ENCODE peak calls at places on chromosomes 6 and 20, in five cellular contexts. V is HFFc6; K is kidney glomerular epithelial cell; Z is NCI-H524; L is stimulated activated naive CD4-positive, alpha-beta T cell. P is an unnamed sample.
A peak's percentile ranks its signal among the peaks of the same experiment; 100 is the strongest.

GRCh38 chr6:161031721-161032495 is 40.3 kb downstream of the MAP3K4 start:
- DNase-seq in Z (no peak), L (no peak), K (peak; percentile 50), V (peak; percentile 52), P (no peak)

GRCh38 chr6:158185729-158186456 is 17.7 kb downstream of the GTF2H5 start:
- DNase-seq in K (no peak), Z (no peak), V (peak; percentile 89), L (no peak), P (no peak)

GRCh38 chr6:151738960-151739359 is 68.5 kb upstream of the ESR1 start:
- DNase-seq in V (no peak), Z (no peak), K (no peak), L (no peak), P (no peak)

GRCh38 chr20:57211949-57212889 is 54.2 kb downstream of the BMP7 start:
- DNase-seq in V (peak; percentile 84), L (no peak), K (peak; percentile 91), Z (no peak), P (peak; percentile 86)

GRCh38 chr20:6877633-6878032 is 110.1 kb downstream of the BMP2 start:
- DNase-seq in V (no peak), L (no peak), K (no peak), Z (no peak), P (no peak)

GRCh38 chr20:23178806-23179205 is 92.7 kb upstream of the CD93 start:
- DNase-seq in Z (no peak), L (no peak), V (no peak), K (no peak), P (no peak)

GRCh38 chr6:5085638-5086293 is 625 bp downstream of the PPP1R3G start:
- DNase-seq in Z (peak; percentile 32), V (no peak), K (no peak), L (no peak), P (no peak)

GRCh38 chr6:74091133-74091793 is 395.3 kb downstream of the CD109 start:
- DNase-seq in L (no peak), K (peak; percentile 50), Z (no peak), V (no peak), P (no peak)

GRCh38 chr20:23161244-23161875 is 75.2 kb upstream of the CD93 start:
- DNase-seq in L (no peak), K (no peak), V (no peak), Z (no peak), P (no peak)